ENCODE peak calls at places on chromosome 19, in seven cellular contexts. One of them, this sample, is unnamed.

GRCh38 chr19:4376991-4377781 is 23.2 kb downstream of the SH3GL1 start:
- DNase-seq in H1: no peak
- DNase-seq in IMR-90: peak
- DNase-seq in H9: no peak
- DNase-seq in mesendoderm: no peak
- DNase-seq in mesenchymal stem cell: no peak
- DNase-seq in neuronal stem cell: no peak
- DNase-seq in this sample: no peak

GRCh38 chr19:1068111-1069001 is 1.4 kb downstream of the ARHGAP45 start:
- DNase-seq in H1: peak
- DNase-seq in IMR-90: no peak
- DNase-seq in H9: no peak
- DNase-seq in mesendoderm: no peak
- DNase-seq in mesenchymal stem cell: no peak
- DNase-seq in neuronal stem cell: no peak
- DNase-seq in this sample: no peak

GRCh38 chr19:1774999-1775772 is 21.9 kb downstream of the ONECUT3 start:
- DNase-seq in H1: peak
- DNase-seq in IMR-90: no peak
- DNase-seq in H9: peak
- DNase-seq in mesendoderm: peak
- DNase-seq in mesenchymal stem cell: peak
- DNase-seq in neuronal stem cell: no peak
- DNase-seq in this sample: peak

GRCh38 chr19:42480335-42481095 is 37.8 kb upstream of the CXCL17 start:
- DNase-seq in H1: no peak
- DNase-seq in IMR-90: peak
- DNase-seq in H9: no peak
- DNase-seq in mesendoderm: peak
- DNase-seq in mesenchymal stem cell: peak
- DNase-seq in neuronal stem cell: no peak
- DNase-seq in this sample: peak

GRCh38 chr19:13764821-13765394 is 586 bp downstream of the MRI1 start:
- DNase-seq in H1: peak
- DNase-seq in IMR-90: no peak
- DNase-seq in H9: no peak
- DNase-seq in mesendoderm: no peak
- DNase-seq in mesenchymal stem cell: peak
- DNase-seq in neuronal stem cell: no peak
- DNase-seq in this sample: no peak

GRCh38 chr19:39032164-39032918 is at the start of gene FBXO27:
- DNase-seq in H1: peak
- DNase-seq in IMR-90: no peak
- DNase-seq in H9: peak
- DNase-seq in mesendoderm: peak
- DNase-seq in mesenchymal stem cell: no peak
- DNase-seq in neuronal stem cell: peak
- DNase-seq in this sample: peak

GRCh38 chr19:1785310-1785709 is 26.8 kb downstream of the ATP8B3 start:
- DNase-seq in H1: no peak
- DNase-seq in IMR-90: no peak
- DNase-seq in H9: no peak
- DNase-seq in mesendoderm: no peak
- DNase-seq in mesenchymal stem cell: no peak
- DNase-seq in neuronal stem cell: no peak
- DNase-seq in this sample: no peak

GRCh38 chr19:8835446-8835845 is 3.3 kb downstream of the MBD3L1 start:
- DNase-seq in H1: no peak
- DNase-seq in IMR-90: no peak
- DNase-seq in H9: no peak
- DNase-seq in mesendoderm: no peak
- DNase-seq in mesenchymal stem cell: no peak
- DNase-seq in neuronal stem cell: no peak
- DNase-seq in this sample: no peak

GRCh38 chr19:33133438-33134031 is 1.6 kb downstream of the WDR88 start:
- DNase-seq in H1: peak
- DNase-seq in IMR-90: no peak
- DNase-seq in H9: peak
- DNase-seq in mesendoderm: peak
- DNase-seq in mesenchymal stem cell: no peak
- DNase-seq in neuronal stem cell: no peak
- DNase-seq in this sample: no peak

GRCh38 chr19:8340341-8341096 is 2.5 kb downstream of the KANK3 start:
- DNase-seq in H1: peak
- DNase-seq in IMR-90: no peak
- DNase-seq in H9: peak
- DNase-seq in mesendoderm: no peak
- DNase-seq in mesenchymal stem cell: peak
- DNase-seq in neuronal stem cell: no peak
- DNase-seq in this sample: no peak

GRCh38 chr19:19021115-19021514 is 12.2 kb downstream of the SUGP2 start:
- DNase-seq in H1: no peak
- DNase-seq in IMR-90: peak
- DNase-seq in H9: no peak
- DNase-seq in mesendoderm: no peak
- DNase-seq in mesenchymal stem cell: peak
- DNase-seq in neuronal stem cell: no peak
- DNase-seq in this sample: peak

GRCh38 chr19:29735821-29736220 is 20.8 kb upstream of the C19orf12 start:
- DNase-seq in H1: no peak
- DNase-seq in IMR-90: no peak
- DNase-seq in H9: no peak
- DNase-seq in mesendoderm: no peak
- DNase-seq in mesenchymal stem cell: no peak
- DNase-seq in neuronal stem cell: no peak
- DNase-seq in this sample: peak
- H4K8ac ChIP-seq in H1: no peak
- H4K8ac ChIP-seq in IMR-90: no peak
- H4K8ac ChIP-seq in H9: no peak
- H4K8ac ChIP-seq in mesendoderm: no peak
- H4K8ac ChIP-seq in mesenchymal stem cell: no peak
- H4K8ac ChIP-seq in neuronal stem cell: no peak
- H4K8ac ChIP-seq in this sample: no peak

DNA sequence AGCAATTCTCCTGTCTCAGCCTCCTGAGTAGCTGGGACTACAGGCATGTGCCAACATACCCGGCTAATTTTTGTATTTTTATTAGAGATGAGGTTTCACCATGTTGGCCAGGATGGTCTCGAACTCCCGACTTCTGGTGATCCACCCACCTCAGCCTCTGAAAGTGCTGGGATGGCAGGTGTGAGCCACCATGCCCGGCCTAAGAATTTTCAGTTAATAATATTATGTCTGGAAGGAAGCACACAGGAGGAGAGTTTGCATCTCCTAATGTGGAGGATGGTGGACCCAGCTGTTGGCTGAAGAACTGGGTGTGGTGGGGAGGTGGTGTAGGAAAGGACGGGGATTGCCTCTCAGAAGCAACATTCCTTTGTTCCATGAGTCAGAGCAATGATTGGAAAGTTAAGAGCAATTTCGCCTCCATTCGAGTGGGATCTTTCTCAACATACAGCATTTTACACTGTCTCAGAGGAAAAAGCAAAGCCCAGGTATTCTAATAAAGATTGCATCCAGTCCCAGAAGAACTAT is 11.9 kb downstream of the PDCD2L start:
- DNase-seq in H1: no peak
- DNase-seq in IMR-90: peak
- DNase-seq in H9: no peak
- DNase-seq in mesendoderm: no peak
- DNase-seq in mesenchymal stem cell: no peak
- DNase-seq in neuronal stem cell: no peak
- DNase-seq in this sample: peak
- H4K8ac ChIP-seq in H1: no peak
- H4K8ac ChIP-seq in IMR-90: no peak
- H4K8ac ChIP-seq in H9: no peak
- H4K8ac ChIP-seq in mesendoderm: no peak
- H4K8ac ChIP-seq in mesenchymal stem cell: no peak
- H4K8ac ChIP-seq in neuronal stem cell: no peak
- H4K8ac ChIP-seq in this sample: no peak

GRCh38 chr19:46687438-46688145 is 26.6 kb upstream of the DACT3 start:
- DNase-seq in H1: no peak
- DNase-seq in IMR-90: no peak
- DNase-seq in H9: no peak
- DNase-seq in mesendoderm: no peak
- DNase-seq in mesenchymal stem cell: no peak
- DNase-seq in neuronal stem cell: no peak
- DNase-seq in this sample: no peak
- H4K8ac ChIP-seq in H1: no peak
- H4K8ac ChIP-seq in IMR-90: no peak
- H4K8ac ChIP-seq in H9: no peak
- H4K8ac ChIP-seq in mesendoderm: no peak
- H4K8ac ChIP-seq in mesenchymal stem cell: no peak
- H4K8ac ChIP-seq in neuronal stem cell: no peak
- H4K8ac ChIP-seq in this sample: no peak

DNA sequence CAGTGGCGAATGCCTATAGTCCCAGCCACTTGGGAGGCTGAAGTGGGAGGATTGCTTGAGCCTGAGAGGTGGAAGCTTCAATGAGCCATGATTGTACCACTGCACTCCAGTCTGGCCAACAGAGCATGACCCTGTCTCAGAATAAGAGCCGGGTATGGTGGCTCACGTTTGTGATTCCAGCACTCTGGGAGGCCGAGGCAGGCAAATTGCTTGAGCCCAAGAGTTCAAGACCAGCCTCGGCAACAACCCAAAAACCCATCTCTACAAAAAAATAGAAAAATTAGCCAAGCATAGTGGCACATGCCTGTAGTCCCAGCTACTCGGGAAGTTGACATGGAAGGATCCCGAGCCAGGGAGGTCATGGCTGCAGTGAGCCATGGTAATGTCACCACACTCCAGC is 5.3 kb upstream of the NECTIN2 start:
- DNase-seq in H1: no peak
- DNase-seq in IMR-90: no peak
- DNase-seq in H9: no peak
- DNase-seq in mesendoderm: no peak
- DNase-seq in mesenchymal stem cell: no peak
- DNase-seq in neuronal stem cell: no peak
- DNase-seq in this sample: no peak
- H4K8ac ChIP-seq in H1: no peak
- H4K8ac ChIP-seq in IMR-90: no peak
- H4K8ac ChIP-seq in H9: no peak
- H4K8ac ChIP-seq in mesendoderm: no peak
- H4K8ac ChIP-seq in mesenchymal stem cell: no peak
- H4K8ac ChIP-seq in neuronal stem cell: no peak
- H4K8ac ChIP-seq in this sample: no peak

DNA sequence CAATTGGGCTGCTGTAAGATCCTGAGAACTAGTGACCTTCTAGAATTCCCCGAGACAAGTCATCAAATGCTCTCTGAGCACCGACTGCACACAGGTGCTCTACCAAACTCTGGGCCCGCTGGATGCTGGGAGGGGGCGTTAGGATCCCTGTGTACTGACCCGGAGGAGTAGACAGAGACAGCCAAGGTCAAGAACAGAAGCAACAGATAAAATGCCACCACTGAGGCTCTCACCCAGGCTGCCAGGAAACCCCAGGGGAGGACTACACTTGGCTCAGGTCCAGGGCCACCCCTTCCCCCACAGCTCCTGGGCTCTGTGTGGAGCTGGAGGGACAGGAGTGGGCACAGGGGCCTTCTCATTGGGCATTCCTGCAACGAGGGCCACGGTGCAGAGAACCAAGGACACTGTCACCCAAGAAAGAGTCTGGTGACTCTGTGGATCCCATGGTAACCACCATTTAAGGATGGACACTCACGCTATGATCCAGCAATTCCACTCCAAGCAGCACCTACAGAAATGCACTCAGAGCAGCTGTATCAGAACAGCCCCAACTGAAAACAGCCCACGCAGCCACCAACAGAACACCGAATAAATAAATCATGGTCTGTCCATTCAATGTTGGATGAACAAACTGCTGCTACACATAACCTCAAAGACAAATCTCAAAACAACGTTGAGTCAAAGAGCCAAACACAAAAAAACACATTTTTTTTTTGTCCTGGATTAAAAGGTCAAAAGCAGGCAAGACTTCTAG is 16.8 kb upstream of the SLC35E1 start:
- DNase-seq in H1: no peak
- DNase-seq in IMR-90: no peak
- DNase-seq in H9: no peak
- DNase-seq in mesendoderm: no peak
- DNase-seq in mesenchymal stem cell: no peak
- DNase-seq in neuronal stem cell: no peak
- DNase-seq in this sample: no peak
- H4K8ac ChIP-seq in H1: no peak
- H4K8ac ChIP-seq in IMR-90: no peak
- H4K8ac ChIP-seq in H9: no peak
- H4K8ac ChIP-seq in mesendoderm: no peak
- H4K8ac ChIP-seq in mesenchymal stem cell: no peak
- H4K8ac ChIP-seq in neuronal stem cell: no peak
- H4K8ac ChIP-seq in this sample: no peak

GRCh38 chr19:37078717-37079032 is 442 bp downstream of the ZNF420 start:
- DNase-seq in H1: no peak
- DNase-seq in IMR-90: no peak
- DNase-seq in H9: no peak
- DNase-seq in mesendoderm: no peak
- DNase-seq in mesenchymal stem cell: no peak
- DNase-seq in neuronal stem cell: no peak
- DNase-seq in this sample: no peak
- H4K8ac ChIP-seq in H1: no peak
- H4K8ac ChIP-seq in IMR-90: peak
- H4K8ac ChIP-seq in H9: no peak
- H4K8ac ChIP-seq in mesendoderm: no peak
- H4K8ac ChIP-seq in mesenchymal stem cell: peak
- H4K8ac ChIP-seq in neuronal stem cell: no peak
- H4K8ac ChIP-seq in this sample: peak

DNA sequence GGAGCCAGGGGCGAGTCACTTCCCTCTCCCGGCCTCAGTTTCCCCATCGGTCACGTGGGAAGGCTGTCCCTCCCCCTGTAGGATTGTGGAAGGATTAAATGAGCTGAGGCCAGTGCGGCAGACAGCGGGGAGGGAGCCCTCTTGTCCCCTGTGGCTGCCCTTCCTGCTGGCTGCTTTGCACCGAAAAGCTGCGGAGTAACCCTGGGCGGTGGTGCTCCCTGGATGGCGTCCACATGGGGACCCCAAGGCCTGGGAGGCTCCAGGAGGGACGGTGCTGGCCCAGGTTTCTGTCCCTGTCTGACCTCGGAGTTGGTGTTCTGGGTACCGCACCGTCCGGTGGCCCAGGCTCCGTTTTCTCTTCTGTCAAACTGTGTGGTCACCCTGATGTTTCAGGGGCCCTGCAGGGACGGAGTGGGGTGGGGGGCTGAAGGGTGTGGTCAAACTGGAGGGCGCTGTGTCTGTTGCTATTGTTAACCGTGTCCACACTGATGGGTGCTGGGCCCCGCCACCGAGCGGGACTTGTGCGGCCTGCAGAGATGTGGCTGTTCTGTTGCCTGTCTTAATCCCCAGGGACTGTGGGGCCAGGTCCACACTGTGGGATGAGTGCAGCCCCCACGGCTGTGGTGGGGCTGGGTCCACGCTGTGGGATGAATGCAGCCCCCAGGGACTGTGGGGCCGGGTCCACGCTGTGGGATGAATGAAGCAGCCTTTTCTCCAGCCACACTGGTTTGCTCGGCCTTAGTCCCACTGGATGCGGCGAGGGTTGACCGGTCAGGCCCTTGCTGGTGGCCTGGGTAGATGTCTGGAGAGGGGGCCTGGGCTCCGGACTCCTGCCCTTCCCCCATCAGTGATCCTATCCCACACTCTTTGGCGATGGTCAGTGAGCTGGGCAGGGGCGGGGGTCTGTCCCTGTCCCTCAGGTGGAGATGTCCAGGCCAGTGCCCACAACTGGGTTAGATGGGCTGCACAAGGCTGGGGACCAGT is 6.9 kb downstream of the GNA11 start:
- DNase-seq in H1: no peak
- DNase-seq in IMR-90: no peak
- DNase-seq in H9: no peak
- DNase-seq in mesendoderm: no peak
- DNase-seq in mesenchymal stem cell: no peak
- DNase-seq in neuronal stem cell: no peak
- DNase-seq in this sample: no peak
- H4K8ac ChIP-seq in H1: no peak
- H4K8ac ChIP-seq in IMR-90: no peak
- H4K8ac ChIP-seq in H9: no peak
- H4K8ac ChIP-seq in mesendoderm: no peak
- H4K8ac ChIP-seq in mesenchymal stem cell: no peak
- H4K8ac ChIP-seq in neuronal stem cell: no peak
- H4K8ac ChIP-seq in this sample: no peak

This sample was measured in trophoblast cell.